ENCODE peak calls at places on chromosomes 2 and 18, in ten cellular contexts. U, S, Y, J, O, G, I, C, X and R are unnamed samples.

GRCh38 chr2:216555274-216555673 is 56.6 kb downstream of the RPL37A start:
- DNase-seq in S (peak; percentile 59), X (no peak), G (no peak), Y (no peak), I (no peak), O (peak; percentile 85), J (peak; percentile 33), C (peak; percentile 49), U (no peak), R (no peak)

GRCh38 chr2:65281626-65282351 is 54.2 kb downstream of the ACTR2 start:
- DNase-seq in I (no peak), J (no peak), X (no peak), G (peak; percentile 44), U (peak; percentile 33), S (peak; percentile 37), O (no peak), C (peak; percentile 36), Y (peak; percentile 70), R (no peak)

GRCh38 chr18:55780591-55781071 is 192.6 kb upstream of the TCF4 start:
- DNase-seq in J (peak; percentile 39), S (peak; percentile 38), X (no peak), O (no peak), Y (no peak), C (peak; percentile 64), I (no peak), U (peak; percentile 48), G (peak; percentile 60), R (no peak)

GRCh38 chr2:101998556-101999121 is 6.9 kb downstream of the IL1R2 start:
- DNase-seq in G (no peak), I (no peak), J (no peak), C (no peak), U (no peak), O (no peak), X (no peak), S (no peak), Y (no peak), R (peak; percentile 62)

GRCh38 chr2:144669196-144669987 is 149.5 kb upstream of the ZEB2 start:
- DNase-seq in C (no peak), G (no peak), X (no peak), O (no peak), U (no peak), J (no peak), S (no peak), I (no peak), Y (no peak), R (no peak)

GRCh38 chr2:104804148-104804890 is 49.6 kb upstream of the POU3F3 start:
- DNase-seq in C (no peak), X (no peak), S (no peak), O (no peak), G (no peak), U (no peak), J (no peak), Y (peak; percentile 65), I (peak; percentile 13), R (no peak)

GRCh38 chr2:196404276-196404675 is 232.9 kb upstream of the STK17B start:
- DNase-seq in O (no peak), G (peak; percentile 12), U (no peak), S (peak; percentile 32), I (no peak), C (peak; percentile 32), X (no peak), Y (no peak), J (no peak), R (no peak)

GRCh38 chr2:54103454-54104314 is 11.7 kb upstream of the ACYP2 start:
- DNase-seq in I (peak; percentile 81), X (peak; percentile 10), S (peak; percentile 68), O (no peak), J (peak; percentile 69), G (peak; percentile 83), C (peak; percentile 63), Y (peak; percentile 85), U (peak; percentile 54), R (peak; percentile 46)

GRCh38 chr2:45610281-45611019 is 617 bp downstream of the SRBD1 start:
- DNase-seq in O (peak; percentile 62), I (peak; percentile 71), U (peak; percentile 59), G (peak; percentile 72), X (no peak), C (peak; percentile 62), Y (peak; percentile 93), S (peak; percentile 72), J (peak; percentile 69), R (peak; percentile 48)

GRCh38 chr2:3168230-3168891 is 209.3 kb downstream of the EIPR1 start:
- DNase-seq in O (no peak), J (peak; percentile 52), S (peak; percentile 8), G (peak; percentile 78), U (peak; percentile 63), C (peak; percentile 70), X (peak; percentile 24), Y (peak; percentile 92), I (peak; percentile 55), R (no peak)

GRCh38 chr2:134670955-134671354 is 47.8 kb downstream of the TMEM163 start:
- DNase-seq in J (no peak), S (no peak), Y (no peak), X (no peak), U (no peak), C (no peak), I (no peak), O (no peak), G (no peak), R (no peak)

GRCh38 chr18:37805773-37806380 is 240.3 kb upstream of the CELF4 start:
- DNase-seq in C (no peak), X (no peak), I (no peak), S (no peak), J (no peak), Y (peak; percentile 21), O (no peak), U (no peak), G (no peak), R (no peak)

GRCh38 chr2:207328944-207329386 is 163.2 kb upstream of the KLF7 start:
- DNase-seq in C (no peak), I (no peak), G (no peak), Y (no peak), J (no peak), O (no peak), X (no peak), S (no peak), U (no peak), R (peak; percentile 72)

DNA sequence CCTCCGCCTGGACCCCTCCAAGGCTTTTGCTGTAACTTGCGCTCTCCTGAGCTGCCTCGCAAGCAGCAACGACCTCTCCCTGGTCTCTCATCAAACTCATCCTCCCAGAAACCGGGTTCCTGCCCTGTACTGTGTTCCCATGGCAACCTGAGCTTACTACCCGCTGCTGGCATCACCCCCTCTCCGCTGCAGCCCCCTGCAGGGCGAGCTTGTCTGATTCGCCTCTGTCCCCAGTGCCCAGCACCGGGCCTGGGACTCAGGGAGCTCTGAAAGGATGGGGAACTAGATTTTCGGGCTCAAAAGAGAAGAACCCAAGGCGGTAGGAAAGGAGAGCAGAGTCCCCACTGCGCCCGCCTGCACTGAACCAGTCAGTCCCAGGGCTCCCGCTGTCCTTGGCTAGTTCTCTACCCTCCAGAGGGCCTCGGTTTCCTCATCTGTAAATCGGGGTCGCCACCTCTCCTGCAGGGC is 452 bp downstream of the HS1BP3 start:
- DNase-seq in O (no peak), X (no peak), S (peak; percentile 40), J (no peak), G (peak; percentile 54), Y (peak; percentile 57), I (peak; percentile 85), U (peak; percentile 38), C (peak; percentile 38), R (peak; percentile 42)
- H3K4me3 ChIP-seq in O (peak overlapping the region; percentile 97), X (peak overlapping the region; percentile 77), S (peak overlapping the region; percentile 80), J (peak overlapping the region; percentile 84), G (peak overlapping the region; percentile 95), Y (peak overlapping the region; percentile 38), I (peak overlapping the region; percentile 76), U (peak overlapping the region; percentile 91), C (peak overlapping the region; percentile 97), R (peak overlapping the region; percentile 63)

GRCh38 chr18:78518805-78519204 is 460.8 kb upstream of the SALL3 start:
- DNase-seq in G (no peak), X (no peak), I (no peak), O (no peak), Y (no peak), U (no peak), C (no peak), S (no peak), J (no peak), R (no peak)
- H3K4me3 ChIP-seq in G (no peak overlapping the region), X (no peak overlapping the region), I (no peak overlapping the region), O (no peak overlapping the region), Y (no peak overlapping the region), U (no peak overlapping the region), C (no peak overlapping the region), S (no peak overlapping the region), J (no peak overlapping the region), R (no peak overlapping the region)

GRCh38 chr2:225164406-225165048 is 122.3 kb upstream of the DOCK10 start:
- DNase-seq in X (no peak), O (no peak), S (peak; percentile 13), I (no peak), C (peak; percentile 0), U (no peak), G (peak; percentile 36), J (no peak), Y (no peak), R (no peak)
- H3K4me3 ChIP-seq in X (no peak overlapping the region), O (no peak overlapping the region), S (no peak overlapping the region), I (no peak overlapping the region), C (no peak overlapping the region), U (no peak overlapping the region), G (no peak overlapping the region), J (no peak overlapping the region), Y (no peak overlapping the region), R (no peak overlapping the region)

DNA sequence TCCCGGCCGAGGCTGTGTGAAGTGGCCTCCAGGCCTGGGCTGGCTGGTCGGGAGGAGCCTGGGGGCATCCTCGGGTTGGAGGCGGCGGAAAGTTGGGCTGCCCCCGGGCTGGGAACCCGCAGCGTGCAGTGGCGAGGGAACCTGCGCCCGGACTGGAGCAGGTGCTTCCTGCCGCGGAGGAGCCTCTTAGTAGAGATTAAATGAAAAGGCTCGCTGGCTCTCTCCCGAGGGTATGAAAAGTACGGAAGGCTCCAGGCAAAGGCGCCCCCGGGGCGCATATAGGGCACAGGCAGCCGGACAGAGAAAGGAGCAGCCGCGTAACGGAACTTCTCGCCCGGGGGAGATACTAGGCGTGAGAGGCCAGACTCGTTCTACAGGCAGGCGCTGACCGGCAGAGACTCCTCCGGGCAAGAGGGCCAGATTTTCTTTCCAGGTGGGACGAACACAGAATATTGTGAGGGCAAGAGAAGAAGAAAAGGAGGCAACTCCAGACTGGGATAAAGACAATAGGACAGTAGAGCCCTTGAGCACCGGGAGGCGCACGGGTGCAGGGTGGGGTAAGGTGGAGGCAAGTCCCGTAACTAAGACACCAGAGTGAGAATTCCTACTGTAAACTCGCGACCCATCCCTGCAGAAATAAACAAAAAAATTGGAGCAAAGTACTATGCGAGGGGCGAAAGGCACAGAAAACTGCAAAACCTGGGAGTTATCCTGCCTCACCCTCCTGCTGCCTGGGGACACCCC is 828 bp downstream of the CDH2 start:
- DNase-seq in Y (peak; percentile 54), J (peak; percentile 48), C (peak; percentile 48), U (peak; percentile 27), I (peak; percentile 64), S (peak; percentile 43), G (peak; percentile 24), O (no peak), X (no peak), R (no peak)
- H3K4me3 ChIP-seq in Y (peak overlapping the region; percentile 96), J (peak overlapping the region; percentile 80), C (peak overlapping the region; percentile 56), U (peak overlapping the region; percentile 99), I (peak overlapping the region; percentile 90), S (peak overlapping the region; percentile 81), G (peak overlapping the region; percentile 78), O (peak overlapping the region; percentile 61), X (peak overlapping the region; percentile 91), R (no peak overlapping the region)